ENCODE peak calls at places on chromosomes 4 and X, in nine cellular contexts. M, J, F, X, G, D, I, Y and R are unnamed samples.

GRCh38 chrX:108735680-108736508 is 469 bp downstream of the IRS4 start:
- DNase-seq in G (no peak), Y (peak; percentile 75), X (no peak), F (no peak), J (no peak), I (no peak), D (no peak), M (no peak), R (no peak)

GRCh38 chr4:29151584-29151983 is 1568.6 kb upstream of the PCDH7 start:
- DNase-seq in D (no peak), F (no peak), I (no peak), G (no peak), J (no peak), M (no peak), X (no peak), Y (no peak), R (no peak)

GRCh38 chrX:66015152-66015827 is 24.6 kb downstream of the VSIG4 start:
- DNase-seq in D (no peak), I (no peak), F (no peak), M (no peak), J (peak; percentile 85), X (no peak), G (no peak), Y (peak; percentile 45), R (peak; percentile 18)

GRCh38 chrX:96394566-96394965 is 290.1 kb upstream of the DIAPH2 start:
- DNase-seq in X (no peak), F (no peak), D (no peak), M (no peak), J (no peak), I (no peak), G (no peak), Y (no peak), R (no peak)

GRCh38 chr4:69830529-69831269 is 29.2 kb downstream of the SULT1E1 start:
- DNase-seq in G (no peak), J (peak; percentile 41), Y (no peak), M (no peak), X (peak; percentile 10), D (no peak), I (no peak), F (no peak), R (no peak)

GRCh38 chr4:119672938-119673337 is 44.3 kb upstream of the PDE5A start:
- DNase-seq in D (no peak), X (no peak), Y (no peak), G (no peak), M (no peak), I (no peak), F (no peak), J (no peak), R (no peak)

GRCh38 chrX:118528089-118528753 is 32.6 kb downstream of the DOCK11 start:
- DNase-seq in J (peak; percentile 83), X (peak; percentile 67), F (no peak), G (no peak), M (no peak), I (peak; percentile 38), Y (no peak), D (no peak), R (no peak)

GRCh38 chr4:180057198-180057821 is 2185.9 kb upstream of the TENM3 start:
- DNase-seq in J (no peak), I (no peak), F (no peak), D (no peak), Y (no peak), X (no peak), G (peak; percentile 42), M (no peak), R (no peak)

GRCh38 chr4:4627906-4628305 is 86.1 kb upstream of the STX18 start:
- DNase-seq in D (no peak), Y (no peak), X (no peak), G (no peak), J (no peak), M (no peak), I (no peak), F (no peak), R (no peak)

GRCh38 chr4:30553721-30554120 is 166.4 kb upstream of the PCDH7 start:
- DNase-seq in M (no peak), F (no peak), Y (no peak), D (no peak), J (no peak), I (no peak), G (no peak), X (no peak), R (no peak)

GRCh38 chr4:8735236-8736082 is 136.2 kb downstream of the HMX1 start:
- DNase-seq in F (no peak), G (no peak), Y (peak; percentile 49), X (no peak), I (no peak), J (no peak), D (no peak), M (no peak), R (no peak)

GRCh38 chr4:102759835-102760644 is 728 bp downstream of the MANBA start:
- DNase-seq in J (no peak), G (no peak), D (no peak), M (peak; percentile 35), F (no peak), I (no peak), X (peak; percentile 31), Y (no peak), R (no peak)

GRCh38 chr4:173135241-173135847 is 33.3 kb upstream of the GALNT7 start:
- DNase-seq in M (no peak), J (no peak), Y (no peak), X (no peak), G (no peak), D (no peak), F (no peak), I (no peak), R (no peak)

GRCh38 chr4:15291133-15291532 is 136.7 kb upstream of the C1QTNF7 start:
- DNase-seq in X (no peak), Y (no peak), M (no peak), I (no peak), J (no peak), G (no peak), D (no peak), F (no peak), R (no peak)

GRCh38 chrX:41381685-41382084 is 47.7 kb downstream of the DDX3X start:
- DNase-seq in F (no peak), M (peak; percentile 38), I (no peak), J (no peak), X (no peak), G (no peak), Y (peak; percentile 78), D (no peak), R (peak; percentile 20)

GRCh38 chr4:136056748-136057147 is 1475.5 kb downstream of the PCDH18 start:
- DNase-seq in F (no peak), D (no peak), Y (no peak), G (no peak), X (no peak), M (no peak), J (no peak), I (no peak), R (no peak)

GRCh38 chrX:114210879-114211278 is 373.0 kb upstream of the HTR2C start:
- DNase-seq in Y (no peak), D (no peak), F (no peak), I (no peak), M (no peak), G (no peak), J (peak; percentile 56), X (no peak), R (no peak)

GRCh38 chr4:109434007-109434792 is 585 bp downstream of the SEC24B start:
- DNase-seq in J (no peak), G (peak; percentile 36), I (peak; percentile 3), F (peak; percentile 72), Y (peak; percentile 85), X (peak; percentile 25), M (peak; percentile 29), D (no peak), R (peak; percentile 44)

GRCh38 chrX:11215191-11215921 is 77.9 kb upstream of the AMELX start:
- DNase-seq in M (no peak), Y (no peak), G (no peak), J (peak; percentile 65), D (no peak), F (no peak), I (no peak), X (no peak), R (no peak)

DNA sequence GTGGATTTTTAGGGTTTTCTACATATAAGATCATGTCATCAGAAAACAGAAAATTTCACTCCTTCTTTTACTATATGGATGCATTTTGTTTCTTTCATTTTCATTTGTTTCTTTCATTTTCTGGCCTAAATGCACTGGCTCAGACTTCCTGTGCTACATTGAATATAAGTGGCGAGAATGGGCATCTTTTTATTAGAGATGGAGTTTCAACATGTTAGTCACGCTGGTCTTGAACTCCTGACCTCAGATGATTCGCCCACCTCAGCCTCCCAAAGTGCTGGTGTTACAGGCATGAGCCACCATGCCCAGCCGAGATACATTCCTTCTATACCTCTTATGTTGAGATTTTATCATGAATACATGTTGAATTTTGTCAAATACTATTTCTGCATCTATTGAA is 61.8 kb downstream of the BRWD3 start:
- DNase-seq in Y (no peak), G (no peak), J (no peak), M (no peak), F (no peak), X (no peak), D (no peak), I (no peak), R (no peak)
- H3K27ac ChIP-seq in Y (no peak overlapping the region), G (no peak overlapping the region), J (no peak overlapping the region), M (no peak overlapping the region), F (no peak overlapping the region), X (no peak overlapping the region), D (no peak overlapping the region), I (no peak overlapping the region), R (no peak overlapping the region)

GRCh38 chr4:38804654-38805295 is at the start of gene TLR1:
- DNase-seq in X (peak; percentile 74), D (no peak), G (no peak), M (no peak), Y (no peak), J (no peak), F (no peak), I (no peak), R (no peak)
- H3K27ac ChIP-seq in X (peak within 1 kb of the TSS; percentile 61), D (no peak within 1 kb of the TSS), G (no peak within 1 kb of the TSS), M (peak within 1 kb of the TSS; percentile 69), Y (peak within 1 kb of the TSS; percentile 46), J (peak within 1 kb of the TSS; percentile 90), F (peak within 1 kb of the TSS; percentile 81), I (peak within 1 kb of the TSS; percentile 54), R (peak within 1 kb of the TSS; percentile 81)

GRCh38 chrX:39736219-39737211 is 361.2 kb downstream of the BCOR start:
- DNase-seq in M (peak; percentile 71), D (no peak), G (no peak), I (no peak), F (peak; percentile 96), X (no peak), Y (peak; percentile 92), J (peak; percentile 83), R (peak; percentile 87)
- H3K27ac ChIP-seq in M (no peak overlapping the region), D (no peak overlapping the region), G (no peak overlapping the region), I (no peak overlapping the region), F (peak overlapping the region; percentile 75), X (no peak overlapping the region), Y (no peak overlapping the region), J (no peak overlapping the region), R (peak overlapping the region; percentile 59)

DNA sequence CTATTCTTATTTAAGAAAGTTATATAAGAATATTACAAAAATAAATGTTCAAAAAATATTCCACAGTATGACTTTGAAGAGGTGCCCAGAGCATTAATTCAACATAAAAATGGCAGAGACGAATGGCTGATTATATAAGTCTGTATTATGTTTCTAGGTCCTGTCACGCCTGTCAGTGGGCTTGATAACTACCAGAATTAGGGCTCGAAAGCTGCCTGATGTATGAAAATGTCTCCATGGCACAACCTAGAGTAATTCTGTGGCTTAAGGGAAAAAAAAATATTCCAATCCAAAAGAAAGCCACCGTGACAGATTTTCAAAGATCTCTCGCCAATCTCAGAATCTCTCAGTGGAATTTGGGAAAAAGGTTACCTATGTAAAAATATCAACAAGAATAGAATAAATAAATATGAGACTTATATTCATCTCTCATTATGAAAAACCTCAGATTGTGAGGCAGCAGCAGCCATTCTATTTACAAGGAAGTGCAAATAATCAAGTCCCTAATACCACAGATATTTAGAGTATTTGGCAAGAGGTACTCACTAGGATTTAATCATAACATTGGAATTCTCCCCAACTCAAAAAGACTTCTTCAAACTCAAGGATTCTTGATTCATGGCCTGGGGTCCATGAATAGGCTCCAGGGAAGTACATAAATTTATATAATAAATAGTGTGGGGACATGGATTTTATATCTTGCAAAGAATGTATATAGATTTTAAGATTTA is 489.1 kb upstream of the INTU start:
- DNase-seq in J (no peak), I (no peak), M (no peak), G (no peak), Y (no peak), D (no peak), X (no peak), F (no peak), R (no peak)
- H3K27ac ChIP-seq in J (no peak overlapping the region), I (no peak overlapping the region), M (no peak overlapping the region), G (no peak overlapping the region), Y (no peak overlapping the region), D (no peak overlapping the region), X (no peak overlapping the region), F (no peak overlapping the region), R (no peak overlapping the region)